ENCODE peak calls at places on chromosomes 3 and 15, in ten cellular contexts. S is GM06990; Z is cardiac muscle cell; Y is endodermal cell; R is iPS DF 6.9; M is H1; H is neuronal stem cell; G is HepG2; O is right lobe of liver; Q is CD8-positive, alpha-beta memory T cell. C is an unnamed sample.

GRCh38 chr3:168534761-168535160 is 439.0 kb upstream of the GOLIM4 start:
- DNase-seq in S (no peak), Z (no peak), Y (peak; percentile 51), R (no peak), M (no peak), H (no peak), G (no peak), O (no peak), Q (no peak), C (peak; percentile 8)

GRCh38 chr3:125219261-125219701 is 6.7 kb upstream of the SLC12A8 start:
- DNase-seq in S (no peak), Z (no peak), Y (peak; percentile 70), R (no peak), M (no peak), H (no peak), G (no peak), O (no peak), Q (no peak), C (no peak)

GRCh38 chr3:183502782-183503181 is 52.7 kb downstream of the KLHL6 start:
- DNase-seq in S (no peak), Z (peak; percentile 38), Y (peak; percentile 13), R (no peak), M (no peak), H (no peak), G (no peak), O (no peak), Q (no peak), C (no peak)

GRCh38 chr15:29059871-29060640 is 174.3 kb downstream of the APBA2 start:
- DNase-seq in S (no peak), Z (no peak), Y (no peak), R (no peak), M (no peak), H (no peak), G (no peak), O (no peak), Q (no peak), C (no peak)

GRCh38 chr15:48564690-48565089 is 80.8 kb downstream of the FBN1 start:
- DNase-seq in S (no peak), Z (no peak), Y (no peak), R (no peak), M (no peak), H (no peak), G (no peak), O (no peak), Q (no peak), C (no peak)

GRCh38 chr15:73364070-73364469 is 4.7 kb downstream of the HCN4 start:
- DNase-seq in S (no peak), Z (no peak), Y (no peak), R (no peak), M (no peak), H (no peak), G (no peak), O (no peak), Q (no peak), C (no peak)

GRCh38 chr3:65953881-65954733 is 84.6 kb downstream of the MAGI1 start:
- DNase-seq in S (no peak), Z (peak; percentile 50), Y (peak; percentile 54), R (no peak), M (no peak), H (no peak), G (peak; percentile 89), O (peak; percentile 84), Q (no peak), C (no peak)

GRCh38 chr3:79639855-79640254 is 127.9 kb downstream of the ROBO1 start:
- DNase-seq in S (no peak), Z (no peak), Y (no peak), R (no peak), M (no peak), H (no peak), G (no peak), O (no peak), Q (no peak), C (no peak)

GRCh38 chr15:93983501-93983900 is 247.9 kb upstream of the MCTP2 start:
- DNase-seq in S (no peak), Z (no peak), Y (no peak), R (no peak), M (no peak), H (no peak), G (no peak), O (no peak), Q (no peak), C (no peak)

GRCh38 chr3:27613846-27614500 is 108.2 kb downstream of the EOMES start:
- DNase-seq in S (no peak), Z (peak; percentile 41), Y (no peak), R (no peak), M (no peak), H (no peak), G (no peak), O (no peak), Q (no peak), C (no peak)

GRCh38 chr3:98732239-98733054 is 30.7 kb upstream of the ST3GAL6 start:
- DNase-seq in S (peak; percentile 73), Z (peak; percentile 49), Y (peak; percentile 92), R (no peak), M (peak; percentile 31), H (peak; percentile 56), G (peak; percentile 82), O (peak; percentile 82), Q (no peak), C (peak; percentile 84)

GRCh38 chr3:138078901-138079344 is 36.5 kb downstream of the DZIP1L start:
- DNase-seq in S (no peak), Z (peak; percentile 94), Y (no peak), R (no peak), M (no peak), H (no peak), G (peak; percentile 32), O (no peak), Q (no peak), C (no peak)

GRCh38 chr3:155391104-155391503 is 97.6 kb upstream of the STRIT1 start:
- DNase-seq in S (no peak), Z (peak; percentile 18), Y (no peak), R (no peak), M (no peak), H (no peak), G (no peak), O (no peak), Q (no peak), C (no peak)

GRCh38 chr3:43870110-43870509 is 179.4 kb downstream of the ABHD5 start:
- DNase-seq in S (no peak), Z (peak; percentile 69), Y (peak; percentile 70), R (no peak), M (no peak), H (no peak), G (no peak), O (no peak), Q (no peak), C (no peak)

GRCh38 chr15:57403532-57403931 is 27.2 kb downstream of the CGNL1 start:
- DNase-seq in S (no peak), Z (no peak), Y (no peak), R (no peak), M (no peak), H (no peak), G (no peak), O (no peak), Q (no peak), C (no peak)

GRCh38 chr3:112074616-112075497 is 11.3 kb upstream of the C3orf52 start:
- DNase-seq in S (no peak), Z (peak; percentile 87), Y (peak; percentile 74), R (no peak), M (no peak), H (no peak), G (peak; percentile 82), O (peak; percentile 22), Q (peak; percentile 8), C (no peak)

GRCh38 chr3:89238836-89239235 is 131.4 kb downstream of the EPHA3 start:
- DNase-seq in S (no peak), Z (peak; percentile 10), Y (no peak), R (no peak), M (no peak), H (no peak), G (no peak), O (no peak), Q (no peak), C (no peak)

DNA sequence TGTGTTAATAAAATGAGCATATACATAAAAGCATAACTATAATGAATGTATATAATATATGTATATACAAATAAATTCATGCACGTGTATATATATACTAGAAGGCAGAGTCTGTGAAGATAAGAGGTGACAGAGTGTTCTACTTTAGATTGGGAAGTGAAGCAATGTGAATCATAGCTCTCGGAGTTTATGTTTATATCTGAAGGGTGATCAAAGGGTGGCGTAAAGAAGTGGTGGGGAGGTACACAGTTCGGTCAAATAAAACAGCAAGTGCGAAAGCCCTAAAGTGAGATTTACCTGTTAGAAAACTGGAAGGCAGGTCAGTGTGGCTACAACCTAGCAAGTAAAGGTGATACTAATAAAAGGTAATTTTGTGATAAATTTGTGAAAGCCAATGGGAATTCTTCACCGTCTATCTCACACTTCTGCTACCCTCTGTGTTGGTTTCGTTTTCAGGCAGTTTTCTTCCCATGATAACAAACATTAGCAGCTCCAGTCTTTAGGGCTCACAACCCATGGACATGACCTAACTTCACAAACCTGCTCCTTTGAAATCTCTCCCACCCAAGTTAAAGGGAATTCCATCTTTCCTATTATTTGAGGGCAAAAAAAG is 46.7 kb upstream of the BCHE start:
- DNase-seq in S (no peak), Z (no peak), Y (no peak), R (no peak), M (no peak), H (no peak), G (no peak), O (no peak), Q (no peak), C (no peak)
- H3K4me3 ChIP-seq in S (no peak overlapping the region), Z (no peak overlapping the region), Y (no peak overlapping the region), R (no peak overlapping the region), M (no peak overlapping the region), H (no peak overlapping the region), G (no peak overlapping the region), O (peak overlapping the region; percentile 43), Q (no peak overlapping the region), C (no peak overlapping the region)

GRCh38 chr15:68439506-68439905 is 7.5 kb upstream of the ITGA11 start:
- DNase-seq in S (no peak), Z (no peak), Y (peak; percentile 21), R (no peak), M (no peak), H (no peak), G (no peak), O (no peak), Q (no peak), C (no peak)
- H3K27me3 ChIP-seq in S (no peaks in the 10 kb centered on the region), Z (peaks cover 39% of the 10 kb centered on the region), Y (peaks cover 17% of the 10 kb centered on the region), R (no peaks in the 10 kb centered on the region), M (no peaks in the 10 kb centered on the region), H (no peaks in the 10 kb centered on the region), G (peaks cover 26% of the 10 kb centered on the region), O (no peaks in the 10 kb centered on the region), Q (peaks cover 7% of the 10 kb centered on the region), C (peaks cover 3% of the 10 kb centered on the region)

GRCh38 chr15:80549712-80550111 is 145.4 kb upstream of the ABHD17C start:
- DNase-seq in S (no peak), Z (peak; percentile 31), Y (no peak), R (no peak), M (no peak), H (no peak), G (no peak), O (no peak), Q (no peak), C (no peak)
- H3K4me3 ChIP-seq in S (no peak overlapping the region), Z (no peak overlapping the region), Y (no peak overlapping the region), R (no peak overlapping the region), M (no peak overlapping the region), H (no peak overlapping the region), G (no peak overlapping the region), O (no peak overlapping the region), Q (no peak overlapping the region), C (no peak overlapping the region)

DNA sequence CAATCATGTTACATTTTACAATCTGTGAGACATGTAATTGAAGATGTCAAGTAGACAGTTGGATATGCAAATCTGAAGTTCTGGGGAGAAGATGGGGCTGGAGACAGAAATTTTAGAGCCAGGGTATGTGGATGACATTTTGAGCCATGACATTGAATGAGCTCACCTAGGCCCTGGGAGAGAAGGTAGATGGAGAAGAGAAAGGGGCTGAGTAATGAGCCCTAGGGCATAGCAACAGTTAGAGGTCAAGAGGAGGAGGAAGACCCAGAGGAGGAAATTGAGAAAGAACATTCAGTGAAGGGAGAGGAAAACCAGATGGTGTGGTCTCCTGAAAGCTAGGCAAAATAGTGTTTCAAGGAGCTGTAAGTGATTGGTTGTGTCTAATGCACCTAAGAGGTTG is 15.3 kb downstream of the TMEM266 start:
- DNase-seq in S (no peak), Z (no peak), Y (no peak), R (no peak), M (no peak), H (no peak), G (no peak), O (no peak), Q (no peak), C (no peak)
- H3K27me3 ChIP-seq in S (no peaks in the 10 kb centered on the region), Z (peaks cover 38% of the 10 kb centered on the region), Y (no peaks in the 10 kb centered on the region), R (no peaks in the 10 kb centered on the region), M (no peaks in the 10 kb centered on the region), H (no peaks in the 10 kb centered on the region), G (no peaks in the 10 kb centered on the region), O (no peaks in the 10 kb centered on the region), Q (no peaks in the 10 kb centered on the region), C (no peaks in the 10 kb centered on the region)

C was measured in H7.